ENCODE peak calls at places on chromosomes 5 and 9, in eight cellular contexts. One of them, this sample, is unnamed.

GRCh38 chr9:130921483-130921806 is 17.6 kb downstream of the FIBCD1 start:
- DNase-seq in brain microvascular endothelial cell: no peak
- DNase-seq in left kidney: peak
- DNase-seq in GM19239: no peak
- DNase-seq in germinal center: no peak
- DNase-seq in tibial nerve: no peak
- DNase-seq in omental fat pad: no peak
- DNase-seq in PC-9: no peak
- DNase-seq in this sample: no peak

GRCh38 chr9:112200699-112201098 is 25.6 kb upstream of the SUSD1 start:
- DNase-seq in brain microvascular endothelial cell: no peak
- DNase-seq in left kidney: no peak
- DNase-seq in GM19239: no peak
- DNase-seq in germinal center: no peak
- DNase-seq in tibial nerve: no peak
- DNase-seq in omental fat pad: no peak
- DNase-seq in PC-9: no peak
- DNase-seq in this sample: no peak

GRCh38 chr5:62133426-62133825 is 172.6 kb upstream of the KIF2A start:
- DNase-seq in brain microvascular endothelial cell: no peak
- DNase-seq in left kidney: no peak
- DNase-seq in GM19239: no peak
- DNase-seq in germinal center: no peak
- DNase-seq in tibial nerve: no peak
- DNase-seq in omental fat pad: no peak
- DNase-seq in PC-9: no peak
- DNase-seq in this sample: no peak

GRCh38 chr9:117868594-117868993 is 164.4 kb downstream of the TLR4 start:
- DNase-seq in brain microvascular endothelial cell: no peak
- DNase-seq in left kidney: no peak
- DNase-seq in GM19239: no peak
- DNase-seq in germinal center: no peak
- DNase-seq in tibial nerve: no peak
- DNase-seq in omental fat pad: no peak
- DNase-seq in PC-9: no peak
- DNase-seq in this sample: no peak

GRCh38 chr5:130141689-130142320 is 237.5 kb downstream of the CHSY3 start:
- DNase-seq in brain microvascular endothelial cell: peak
- DNase-seq in left kidney: peak
- DNase-seq in GM19239: peak
- DNase-seq in germinal center: peak
- DNase-seq in tibial nerve: no peak
- DNase-seq in omental fat pad: no peak
- DNase-seq in PC-9: peak
- DNase-seq in this sample: peak

GRCh38 chr9:134163374-134164196 is 779 bp downstream of the RNU6ATAC start:
- DNase-seq in brain microvascular endothelial cell: no peak
- DNase-seq in left kidney: peak
- DNase-seq in GM19239: peak
- DNase-seq in germinal center: peak
- DNase-seq in tibial nerve: peak
- DNase-seq in omental fat pad: peak
- DNase-seq in PC-9: peak
- DNase-seq in this sample: peak

GRCh38 chr9:111945216-111945615 is 48.6 kb downstream of the UGCG start:
- DNase-seq in brain microvascular endothelial cell: peak
- DNase-seq in left kidney: no peak
- DNase-seq in GM19239: no peak
- DNase-seq in germinal center: peak
- DNase-seq in tibial nerve: no peak
- DNase-seq in omental fat pad: no peak
- DNase-seq in PC-9: no peak
- DNase-seq in this sample: no peak

GRCh38 chr5:66867622-66868322 is 271.6 kb downstream of the MAST4 start:
- DNase-seq in brain microvascular endothelial cell: no peak
- DNase-seq in left kidney: no peak
- DNase-seq in GM19239: no peak
- DNase-seq in germinal center: no peak
- DNase-seq in tibial nerve: no peak
- DNase-seq in omental fat pad: no peak
- DNase-seq in PC-9: no peak
- DNase-seq in this sample: no peak

GRCh38 chr5:136781464-136781863 is 416.1 kb upstream of the TRPC7 start:
- DNase-seq in brain microvascular endothelial cell: no peak
- DNase-seq in left kidney: no peak
- DNase-seq in GM19239: no peak
- DNase-seq in germinal center: no peak
- DNase-seq in tibial nerve: no peak
- DNase-seq in omental fat pad: no peak
- DNase-seq in PC-9: no peak
- DNase-seq in this sample: no peak

GRCh38 chr5:168353216-168353957 is 61.9 kb downstream of the WWC1 start:
- DNase-seq in brain microvascular endothelial cell: no peak
- DNase-seq in left kidney: no peak
- DNase-seq in GM19239: no peak
- DNase-seq in germinal center: no peak
- DNase-seq in tibial nerve: no peak
- DNase-seq in omental fat pad: no peak
- DNase-seq in PC-9: no peak
- DNase-seq in this sample: no peak

GRCh38 chr5:160931283-160931682 is 79.3 kb upstream of the ATP10B start:
- DNase-seq in brain microvascular endothelial cell: no peak
- DNase-seq in left kidney: no peak
- DNase-seq in GM19239: no peak
- DNase-seq in germinal center: no peak
- DNase-seq in tibial nerve: no peak
- DNase-seq in omental fat pad: no peak
- DNase-seq in PC-9: no peak
- DNase-seq in this sample: no peak

GRCh38 chr5:179287631-179288030 is 57.6 kb downstream of the ADAMTS2 start:
- DNase-seq in brain microvascular endothelial cell: no peak
- DNase-seq in left kidney: no peak
- DNase-seq in GM19239: no peak
- DNase-seq in germinal center: no peak
- DNase-seq in tibial nerve: no peak
- DNase-seq in omental fat pad: no peak
- DNase-seq in PC-9: no peak
- DNase-seq in this sample: no peak

GRCh38 chr9:31916591-31917223 is 467.7 kb upstream of the ACO1 start:
- DNase-seq in brain microvascular endothelial cell: no peak
- DNase-seq in left kidney: peak
- DNase-seq in GM19239: no peak
- DNase-seq in germinal center: no peak
- DNase-seq in tibial nerve: no peak
- DNase-seq in omental fat pad: no peak
- DNase-seq in PC-9: no peak
- DNase-seq in this sample: no peak

GRCh38 chr9:27595733-27596132 is 22.5 kb upstream of the C9orf72 start:
- DNase-seq in brain microvascular endothelial cell: no peak
- DNase-seq in left kidney: no peak
- DNase-seq in GM19239: no peak
- DNase-seq in germinal center: no peak
- DNase-seq in tibial nerve: no peak
- DNase-seq in omental fat pad: no peak
- DNase-seq in PC-9: no peak
- DNase-seq in this sample: no peak

GRCh38 chr5:73617510-73618279 is 8.3 kb upstream of the ARHGEF28 start:
- DNase-seq in brain microvascular endothelial cell: no peak
- DNase-seq in left kidney: no peak
- DNase-seq in GM19239: no peak
- DNase-seq in germinal center: no peak
- DNase-seq in tibial nerve: no peak
- DNase-seq in omental fat pad: no peak
- DNase-seq in PC-9: no peak
- DNase-seq in this sample: no peak

GRCh38 chr9:134764870-134765269 is 115.7 kb upstream of the FCN2 start:
- DNase-seq in brain microvascular endothelial cell: no peak
- DNase-seq in left kidney: no peak
- DNase-seq in GM19239: no peak
- DNase-seq in germinal center: no peak
- DNase-seq in tibial nerve: no peak
- DNase-seq in omental fat pad: no peak
- DNase-seq in PC-9: no peak
- DNase-seq in this sample: no peak

GRCh38 chr9:137772281-137772873 is 105.2 kb upstream of the CACNA1B start:
- DNase-seq in brain microvascular endothelial cell: no peak
- DNase-seq in left kidney: peak
- DNase-seq in GM19239: no peak
- DNase-seq in germinal center: no peak
- DNase-seq in tibial nerve: no peak
- DNase-seq in omental fat pad: no peak
- DNase-seq in PC-9: no peak
- DNase-seq in this sample: no peak

GRCh38 chr9:14270358-14271077 is 43.4 kb downstream of the NFIB start:
- DNase-seq in brain microvascular endothelial cell: no peak
- DNase-seq in left kidney: no peak
- DNase-seq in GM19239: no peak
- DNase-seq in germinal center: no peak
- DNase-seq in tibial nerve: no peak
- DNase-seq in omental fat pad: no peak
- DNase-seq in PC-9: no peak
- DNase-seq in this sample: no peak

GRCh38 chr5:76548525-76549229 is 74.5 kb downstream of the F2RL2 start:
- DNase-seq in brain microvascular endothelial cell: no peak
- DNase-seq in left kidney: peak
- DNase-seq in GM19239: no peak
- DNase-seq in germinal center: no peak
- DNase-seq in tibial nerve: no peak
- DNase-seq in omental fat pad: no peak
- DNase-seq in PC-9: no peak
- DNase-seq in this sample: no peak

GRCh38 chr9:135343733-135344522 is 135.7 kb upstream of the PPP1R26 start:
- DNase-seq in brain microvascular endothelial cell: peak
- DNase-seq in left kidney: peak
- DNase-seq in GM19239: peak
- DNase-seq in germinal center: peak
- DNase-seq in tibial nerve: peak
- DNase-seq in omental fat pad: peak
- DNase-seq in PC-9: peak
- DNase-seq in this sample: peak

GRCh38 chr5:67414712-67415111 is 218.1 kb upstream of the CD180 start:
- DNase-seq in brain microvascular endothelial cell: no peak
- DNase-seq in left kidney: no peak
- DNase-seq in GM19239: no peak
- DNase-seq in germinal center: no peak
- DNase-seq in tibial nerve: no peak
- DNase-seq in omental fat pad: no peak
- DNase-seq in PC-9: no peak
- DNase-seq in this sample: no peak

GRCh38 chr5:93620487-93621339 is 37.7 kb downstream of the NR2F1 start:
- DNase-seq in brain microvascular endothelial cell: peak
- DNase-seq in left kidney: peak
- DNase-seq in GM19239: peak
- DNase-seq in germinal center: peak
- DNase-seq in tibial nerve: peak
- DNase-seq in omental fat pad: no peak
- DNase-seq in PC-9: peak
- DNase-seq in this sample: peak

GRCh38 chr5:37637165-37637845 is 202.5 kb downstream of the GDNF start:
- DNase-seq in brain microvascular endothelial cell: no peak
- DNase-seq in left kidney: no peak
- DNase-seq in GM19239: no peak
- DNase-seq in germinal center: no peak
- DNase-seq in tibial nerve: no peak
- DNase-seq in omental fat pad: no peak
- DNase-seq in PC-9: no peak
- DNase-seq in this sample: no peak

GRCh38 chr5:55535199-55535905 is 588 bp upstream of the PLPP1 start:
- DNase-seq in brain microvascular endothelial cell: no peak
- DNase-seq in left kidney: peak
- DNase-seq in GM19239: no peak
- DNase-seq in germinal center: no peak
- DNase-seq in tibial nerve: no peak
- DNase-seq in omental fat pad: no peak
- DNase-seq in PC-9: no peak
- DNase-seq in this sample: no peak